ENCODE peak calls at places on chromosomes 5 and 9, in four cellular contexts. One of them, this sample, is unnamed.
A peak's percentile ranks its signal among the peaks of the same experiment; 100 is the strongest.

GRCh38 chr5:61800450-61800849 is 468.4 kb downstream of the ZSWIM6 start:
- DNase-seq in HL-60: no peak
- DNase-seq in GM12878: no peak
- DNase-seq in K562: no peak
- DNase-seq in this sample: no peak

GRCh38 chr5:107772418-107773310 is 101.9 kb upstream of the EFNA5 start:
- DNase-seq in HL-60: no peak
- DNase-seq in GM12878: no peak
- DNase-seq in K562: no peak
- DNase-seq in this sample: no peak

GRCh38 chr5:159340511-159340910 is 10.2 kb upstream of the IL12B start:
- DNase-seq in HL-60: no peak
- DNase-seq in GM12878: no peak
- DNase-seq in K562: no peak
- DNase-seq in this sample: no peak

GRCh38 chr5:115366223-115366622 is 69.8 kb upstream of the CCDC112 start:
- DNase-seq in HL-60: no peak
- DNase-seq in GM12878: no peak
- DNase-seq in K562: peak; percentile 21
- DNase-seq in this sample: no peak

GRCh38 chr5:41871866-41872265 is 1.6 kb upstream of the OXCT1 start:
- DNase-seq in HL-60: no peak
- DNase-seq in GM12878: no peak
- DNase-seq in K562: no peak
- DNase-seq in this sample: no peak

GRCh38 chr5:93723005-93723404 is 18.4 kb downstream of the POU5F2 start:
- DNase-seq in HL-60: no peak
- DNase-seq in GM12878: no peak
- DNase-seq in K562: no peak
- DNase-seq in this sample: no peak

GRCh38 chr5:149759986-149760699 is 30.0 kb downstream of the PPARGC1B start:
- DNase-seq in HL-60: no peak
- DNase-seq in GM12878: no peak
- DNase-seq in K562: no peak
- DNase-seq in this sample: no peak

GRCh38 chr5:35048910-35049309 is 1.2 kb upstream of the AGXT2 start:
- DNase-seq in HL-60: no peak
- DNase-seq in GM12878: no peak
- DNase-seq in K562: no peak
- DNase-seq in this sample: no peak

GRCh38 chr5:81007637-81008027 is 47.5 kb downstream of the RASGRF2 start:
- DNase-seq in HL-60: no peak
- DNase-seq in GM12878: no peak
- DNase-seq in K562: no peak
- DNase-seq in this sample: no peak

GRCh38 chr5:66307647-66308257 is 163.7 kb downstream of the SREK1 start:
- DNase-seq in HL-60: peak; percentile 6
- DNase-seq in GM12878: no peak
- DNase-seq in K562: peak; percentile 53
- DNase-seq in this sample: no peak

GRCh38 chr9:36625006-36625600 is 52.4 kb downstream of the MELK start:
- DNase-seq in HL-60: no peak
- DNase-seq in GM12878: no peak
- DNase-seq in K562: no peak
- DNase-seq in this sample: no peak

GRCh38 chr9:1869843-1870242 is 145.3 kb upstream of the SMARCA2 start:
- DNase-seq in HL-60: peak; percentile 28
- DNase-seq in GM12878: no peak
- DNase-seq in K562: peak; percentile 13
- DNase-seq in this sample: no peak

GRCh38 chr5:52945040-52945439 is 44.1 kb upstream of the ITGA2 start:
- DNase-seq in HL-60: no peak
- DNase-seq in GM12878: no peak
- DNase-seq in K562: no peak
- DNase-seq in this sample: no peak

GRCh38 chr9:91775011-91775707 is 174.9 kb downstream of the ROR2 start:
- DNase-seq in HL-60: peak; percentile 79
- DNase-seq in GM12878: no peak
- DNase-seq in K562: peak; percentile 74
- DNase-seq in this sample: peak; percentile 73

GRCh38 chr9:128093016-128093415 is 25.0 kb downstream of the SLC25A25 start:
- DNase-seq in HL-60: no peak
- DNase-seq in GM12878: no peak
- DNase-seq in K562: no peak
- DNase-seq in this sample: no peak

GRCh38 chr5:33523208-33523771 is 82.5 kb downstream of the TARS1 start:
- DNase-seq in HL-60: no peak
- DNase-seq in GM12878: no peak
- DNase-seq in K562: no peak
- DNase-seq in this sample: no peak

GRCh38 chr9:13529321-13530104 is 250.0 kb upstream of the MPDZ start:
- DNase-seq in HL-60: no peak
- DNase-seq in GM12878: no peak
- DNase-seq in K562: no peak
- DNase-seq in this sample: no peak

GRCh38 chr5:158116965-158117364 is 258.0 kb upstream of the CLINT1 start:
- DNase-seq in HL-60: no peak
- DNase-seq in GM12878: no peak
- DNase-seq in K562: no peak
- DNase-seq in this sample: no peak

GRCh38 chr9:2288309-2288708 is 273.2 kb downstream of the SMARCA2 start:
- DNase-seq in HL-60: peak; percentile 13
- DNase-seq in GM12878: no peak
- DNase-seq in K562: no peak
- DNase-seq in this sample: no peak

GRCh38 chr9:137218754-137219271 is 3.2 kb downstream of the RNF208 start:
- DNase-seq in HL-60: no peak
- DNase-seq in GM12878: no peak
- DNase-seq in K562: peak; percentile 89
- DNase-seq in this sample: no peak

GRCh38 chr9:83012578-83013260 is 50.2 kb downstream of the RASEF start:
- DNase-seq in HL-60: no peak
- DNase-seq in GM12878: no peak
- DNase-seq in K562: no peak
- DNase-seq in this sample: no peak

GRCh38 chr5:112917453-112918005 is 4.5 kb downstream of the REEP5 start:
- DNase-seq in HL-60: no peak
- DNase-seq in GM12878: no peak
- DNase-seq in K562: peak; percentile 35
- DNase-seq in this sample: no peak

GRCh38 chr5:151085517-151086031 is 4.7 kb upstream of the TNIP1 start:
- DNase-seq in HL-60: no peak
- DNase-seq in GM12878: no peak
- DNase-seq in K562: no peak
- DNase-seq in this sample: no peak
- TF ChIP-seq POLR2AphosphoS5 in HL-60: no peak
- TF ChIP-seq POLR2AphosphoS5 in GM12878: peak; percentile 73
- TF ChIP-seq POLR2AphosphoS5 in K562: no peak
- TF ChIP-seq POLR2AphosphoS5 in this sample: peak; percentile 65

DNA sequence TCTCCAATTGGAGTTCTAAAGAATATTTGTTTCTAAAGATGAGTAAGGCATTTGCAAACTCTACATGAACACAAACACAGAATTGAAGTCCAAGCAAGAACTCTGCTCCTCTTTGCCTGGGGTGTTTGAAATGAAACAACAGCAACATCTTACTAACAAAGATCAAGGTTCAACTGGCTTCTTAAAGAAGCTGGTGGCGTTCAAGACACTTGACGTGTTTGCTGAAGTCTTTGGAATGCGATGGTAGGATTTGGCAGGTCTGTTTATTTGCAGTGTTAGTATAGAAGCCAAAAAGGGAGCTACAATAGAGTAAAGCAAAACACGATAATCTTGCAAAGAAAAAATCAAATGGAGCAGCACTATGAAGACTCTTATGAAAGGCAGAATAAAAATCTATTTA is 94.9 kb downstream of the BASP1 start:
- DNase-seq in HL-60: no peak
- DNase-seq in GM12878: no peak
- DNase-seq in K562: no peak
- DNase-seq in this sample: no peak
- TF ChIP-seq SPI1 in HL-60: no peak
- TF ChIP-seq SPI1 in GM12878: no peak
- TF ChIP-seq SPI1 in K562: no peak
- TF ChIP-seq SPI1 in this sample: no peak

GRCh38 chr9:95089257-95089873 is 228.1 kb downstream of the FANCC start:
- DNase-seq in HL-60: no peak
- DNase-seq in GM12878: no peak
- DNase-seq in K562: no peak
- DNase-seq in this sample: no peak

GRCh38 chr9:95087659-95088242 is 229.8 kb downstream of the FANCC start:
- DNase-seq in HL-60: no peak
- DNase-seq in GM12878: no peak
- DNase-seq in K562: peak; percentile 30
- DNase-seq in this sample: no peak

GRCh38 chr9:95086564-95086955 is 230.9 kb downstream of the FANCC start:
- DNase-seq in HL-60: no peak
- DNase-seq in GM12878: no peak
- DNase-seq in K562: no peak
- DNase-seq in this sample: no peak

GRCh38 chr9:95089916-95090791 is 227.4 kb downstream of the FANCC start:
- DNase-seq in HL-60: no peak
- DNase-seq in GM12878: no peak
- DNase-seq in K562: no peak
- DNase-seq in this sample: no peak

GRCh38 chr9:95088421-95089161 is 228.9 kb downstream of the FANCC start:
- DNase-seq in HL-60: no peak
- DNase-seq in GM12878: no peak
- DNase-seq in K562: no peak
- DNase-seq in this sample: no peak
- TF ChIP-seq POLR2AphosphoS5 in HL-60: no peak
- TF ChIP-seq POLR2AphosphoS5 in GM12878: no peak
- TF ChIP-seq POLR2AphosphoS5 in K562: no peak
- TF ChIP-seq POLR2AphosphoS5 in this sample: no peak

DNA sequence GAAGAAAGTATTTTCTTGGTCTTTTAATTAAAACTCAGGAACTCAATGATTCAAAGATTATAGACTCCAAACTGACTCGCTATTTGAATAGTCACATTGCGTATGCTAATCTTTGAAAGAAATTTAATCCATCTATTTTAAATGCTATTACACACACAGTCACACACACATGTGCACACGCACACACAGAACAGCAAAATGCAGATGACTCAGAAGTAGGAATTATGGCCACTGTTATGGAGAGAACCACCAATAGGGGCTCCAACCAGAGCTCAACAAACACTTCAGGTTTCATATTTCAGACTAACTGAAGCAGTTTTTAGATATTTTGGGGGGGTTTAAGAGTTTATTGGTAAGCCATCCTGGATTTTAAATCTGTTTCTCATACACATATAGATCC is 1917.9 kb downstream of the EFNA5 start:
- DNase-seq in HL-60: no peak
- DNase-seq in GM12878: no peak
- DNase-seq in K562: no peak
- DNase-seq in this sample: no peak
- TF ChIP-seq SPI1 in HL-60: no peak
- TF ChIP-seq SPI1 in GM12878: no peak
- TF ChIP-seq SPI1 in K562: no peak
- TF ChIP-seq SPI1 in this sample: no peak

DNA sequence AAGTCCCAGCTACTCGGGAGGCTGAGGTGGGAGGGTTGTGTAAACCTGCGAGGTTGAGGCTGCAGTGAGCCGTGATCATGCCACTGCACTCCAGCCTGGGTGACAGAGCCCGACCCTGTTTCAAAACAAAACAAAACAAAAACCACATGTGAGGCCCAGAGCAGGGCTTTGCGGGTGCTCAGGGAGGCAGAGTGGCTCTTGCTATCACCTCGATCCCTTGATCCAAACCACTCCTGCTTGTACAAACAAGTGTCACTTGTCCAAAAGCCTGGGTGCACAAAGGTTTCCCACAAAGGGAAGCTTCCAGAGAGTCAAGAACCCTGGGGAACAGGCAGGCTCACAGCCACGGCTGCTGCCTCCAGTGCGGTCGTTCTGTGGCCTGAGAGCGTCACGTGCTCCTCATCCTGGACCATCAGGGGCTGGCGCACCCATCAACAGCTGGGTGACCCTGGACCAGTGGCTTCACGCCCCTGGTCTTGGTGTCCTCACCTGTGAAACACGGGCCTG is 162.7 kb downstream of the C9orf50 start:
- DNase-seq in HL-60: peak; percentile 86
- DNase-seq in GM12878: peak; percentile 24
- DNase-seq in K562: no peak
- DNase-seq in this sample: no peak
- TF ChIP-seq POLR2AphosphoS5 in HL-60: no peak
- TF ChIP-seq POLR2AphosphoS5 in GM12878: no peak
- TF ChIP-seq POLR2AphosphoS5 in K562: no peak
- TF ChIP-seq POLR2AphosphoS5 in this sample: no peak

DNA sequence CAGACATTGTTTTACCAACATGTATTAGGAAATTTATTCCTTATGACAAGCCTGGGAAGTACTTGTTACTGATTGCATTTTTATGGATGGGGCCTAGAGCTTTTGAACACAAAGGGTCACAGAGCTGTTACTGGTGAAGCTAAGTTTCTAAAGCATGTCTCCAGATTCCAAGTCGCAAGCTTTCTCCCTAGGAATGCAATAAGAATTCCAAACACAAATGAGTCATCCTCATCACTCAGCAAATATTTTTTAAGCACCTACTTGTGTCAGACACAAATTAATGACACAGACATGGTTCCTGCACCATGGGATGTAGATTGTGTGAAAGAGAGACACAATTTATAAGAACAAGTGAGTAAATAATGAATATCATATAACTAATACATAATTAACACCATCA is 11.0 kb upstream of the SH3RF2 start:
- DNase-seq in HL-60: no peak
- DNase-seq in GM12878: no peak
- DNase-seq in K562: no peak
- DNase-seq in this sample: no peak
- TF ChIP-seq SPI1 in HL-60: no peak
- TF ChIP-seq SPI1 in GM12878: no peak
- TF ChIP-seq SPI1 in K562: no peak
- TF ChIP-seq SPI1 in this sample: no peak

DNA sequence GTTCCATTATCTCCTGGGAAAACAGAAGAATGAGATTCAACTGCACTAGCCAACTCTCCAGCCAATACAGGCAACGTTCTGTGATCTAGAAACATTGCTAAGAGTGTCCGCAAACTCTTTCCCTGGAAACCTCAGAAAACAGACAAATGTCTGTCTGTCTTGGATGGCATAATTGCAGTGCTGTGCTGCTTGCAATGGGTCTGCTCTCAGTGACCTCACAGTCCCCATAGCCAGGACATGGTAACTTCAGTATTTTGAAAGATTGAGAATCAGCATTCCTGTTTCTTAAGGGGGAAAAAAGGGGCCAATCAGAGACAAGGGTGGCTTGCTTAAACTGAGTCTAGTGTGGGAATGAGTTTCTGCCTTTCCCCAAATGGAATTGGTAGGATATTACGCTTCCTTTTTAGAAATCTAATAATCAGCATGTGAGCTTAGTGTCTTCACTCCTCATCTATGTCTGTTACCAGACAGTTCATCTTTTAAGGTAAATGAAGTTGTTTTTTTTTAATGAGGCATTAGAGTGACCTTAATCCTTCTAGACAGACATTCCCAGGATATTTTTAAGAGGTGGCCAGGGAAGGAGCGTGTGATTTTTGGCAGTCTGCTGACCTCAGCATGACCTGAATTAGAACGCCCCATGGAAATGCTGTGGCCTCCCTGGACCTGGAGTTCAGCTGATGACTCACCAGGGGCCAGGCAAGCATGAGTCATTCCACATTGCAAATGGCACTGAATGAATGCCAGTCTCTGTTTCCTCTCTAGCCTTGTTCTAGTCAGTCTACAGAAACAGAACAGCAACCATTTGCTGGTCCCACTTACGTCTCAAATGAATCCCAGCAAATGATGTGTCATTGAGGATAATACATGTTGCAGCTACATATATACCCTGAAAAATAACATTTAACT is 210.2 kb upstream of the ACTBL2 start:
- DNase-seq in HL-60: no peak
- DNase-seq in GM12878: no peak
- DNase-seq in K562: peak; percentile 71
- DNase-seq in this sample: no peak
- TF ChIP-seq POLR2AphosphoS5 in HL-60: no peak
- TF ChIP-seq POLR2AphosphoS5 in GM12878: no peak
- TF ChIP-seq POLR2AphosphoS5 in K562: no peak
- TF ChIP-seq POLR2AphosphoS5 in this sample: no peak

This sample was measured in GM12891.